ENCODE peak calls at places on chromosomes 5 and 9, in ten cellular contexts. B is right lobe of liver, G is NB4, J is sigmoid colon, Q is GM12892, Y is transverse colon, M is endothelial cell of umbilical vein, D is tibial nerve, O is esophagus squamous epithelium, Z is IMR-90. W is an unnamed sample.

GRCh38 chr5:19555876-19556275 is 432.1 kb downstream of the CDH18 start:
- DNase-seq in B (no peak), G (no peak), J (no peak), Q (no peak), Y (no peak), M (no peak), D (no peak), O (no peak), Z (no peak), W (no peak)

GRCh38 chr5:75053286-75054109 is 1.1 kb upstream of the GCNT4 start:
- DNase-seq in B (peak), G (peak), J (peak), Q (peak), Y (peak), M (peak), D (no peak), O (no peak), Z (peak), W (peak)

GRCh38 chr9:33210006-33210715 is 29.8 kb upstream of the SPINK4 start:
- DNase-seq in B (peak), G (no peak), J (peak), Q (no peak), Y (no peak), M (no peak), D (no peak), O (no peak), Z (no peak), W (no peak)

GRCh38 chr9:23123048-23123632 is 676.5 kb downstream of the DMRTA1 start:
- DNase-seq in B (no peak), G (peak), J (no peak), Q (no peak), Y (peak), M (peak), D (no peak), O (no peak), Z (peak), W (peak)

GRCh38 chr5:82922086-82922734 is 155.0 kb downstream of the TMEM167A start:
- DNase-seq in B (no peak), G (no peak), J (no peak), Q (no peak), Y (no peak), M (no peak), D (no peak), O (no peak), Z (no peak), W (no peak)

GRCh38 chr5:143023447-143024096 is 253.4 kb downstream of the ARHGAP26 start:
- DNase-seq in B (no peak), G (no peak), J (peak), Q (no peak), Y (peak), M (no peak), D (no peak), O (no peak), Z (peak), W (no peak)

GRCh38 chr5:126186210-126186609 is 237.0 kb upstream of the GRAMD2B start:
- DNase-seq in B (no peak), G (no peak), J (no peak), Q (no peak), Y (no peak), M (no peak), D (no peak), O (no peak), Z (no peak), W (no peak)

GRCh38 chr5:103216137-103216536 is 42.4 kb upstream of the MACIR start:
- DNase-seq in B (no peak), G (no peak), J (no peak), Q (no peak), Y (no peak), M (peak), D (no peak), O (no peak), Z (peak), W (no peak)

GRCh38 chr5:1345876-1346626 is 1.2 kb upstream of the CLPTM1L start:
- DNase-seq in B (no peak), G (no peak), J (no peak), Q (no peak), Y (no peak), M (no peak), D (no peak), O (no peak), Z (no peak), W (no peak)
- TF ChIP-seq POLR2A in B (no peak), G (no peak), J (no peak), Q (no peak), Y (no peak), M (no peak), D (no peak), O (no peak), Z (no peak), W (no peak)

GRCh38 chr9:127588740-127589506 is 23.2 kb upstream of the STXBP1 start:
- DNase-seq in B (no peak), G (no peak), J (no peak), Q (no peak), Y (no peak), M (peak), D (no peak), O (no peak), Z (no peak), W (no peak)

GRCh38 chr9:127586096-127586495 is 26.0 kb upstream of the STXBP1 start:
- DNase-seq in B (no peak), G (no peak), J (no peak), Q (no peak), Y (no peak), M (no peak), D (no peak), O (no peak), Z (no peak), W (no peak)

GRCh38 chr9:127585161-127585750 is 26.8 kb upstream of the STXBP1 start:
- DNase-seq in B (no peak), G (no peak), J (no peak), Q (no peak), Y (no peak), M (no peak), D (no peak), O (no peak), Z (no peak), W (no peak)

GRCh38 chr9:127587966-127588365 is 24.1 kb upstream of the STXBP1 start:
- DNase-seq in B (no peak), G (no peak), J (no peak), Q (no peak), Y (no peak), M (no peak), D (no peak), O (no peak), Z (no peak), W (no peak)

DNA sequence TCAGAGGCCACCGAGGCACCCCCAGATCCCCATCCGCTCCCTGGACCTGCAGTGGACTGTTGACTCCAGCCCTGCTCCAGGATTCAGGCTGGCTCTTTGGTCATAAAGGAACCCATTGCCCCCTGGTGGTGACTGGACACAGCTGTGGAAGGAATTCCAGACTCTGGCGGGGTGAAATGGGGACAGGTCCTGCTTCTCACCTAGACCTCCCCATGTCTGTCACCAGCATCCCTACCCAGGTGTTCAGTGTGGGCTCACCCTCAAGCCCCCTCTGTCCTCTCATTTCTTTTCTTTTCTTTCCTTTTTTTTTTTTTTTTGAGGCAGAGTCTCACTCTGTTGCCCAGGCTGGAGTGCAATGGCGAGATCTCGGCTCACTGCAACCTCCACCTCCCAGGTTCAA is 25.5 kb upstream of the STXBP1 start:
- DNase-seq in B (peak), G (peak), J (peak), Q (peak), Y (peak), M (peak), D (peak), O (no peak), Z (peak), W (peak)
- TF ChIP-seq POLR2A in B (no peak), G (no peak), J (no peak), Q (no peak), Y (no peak), M (no peak), D (no peak), O (no peak), Z (no peak), W (no peak)

GRCh38 chr9:128702949-128703615 is 779 bp downstream of the PKN3 start:
- DNase-seq in B (peak), G (no peak), J (peak), Q (peak), Y (no peak), M (peak), D (no peak), O (no peak), Z (no peak), W (peak)
- TF ChIP-seq POLR2A in B (no peak), G (no peak), J (no peak), Q (no peak), Y (no peak), M (no peak), D (no peak), O (no peak), Z (no peak), W (no peak)

DNA sequence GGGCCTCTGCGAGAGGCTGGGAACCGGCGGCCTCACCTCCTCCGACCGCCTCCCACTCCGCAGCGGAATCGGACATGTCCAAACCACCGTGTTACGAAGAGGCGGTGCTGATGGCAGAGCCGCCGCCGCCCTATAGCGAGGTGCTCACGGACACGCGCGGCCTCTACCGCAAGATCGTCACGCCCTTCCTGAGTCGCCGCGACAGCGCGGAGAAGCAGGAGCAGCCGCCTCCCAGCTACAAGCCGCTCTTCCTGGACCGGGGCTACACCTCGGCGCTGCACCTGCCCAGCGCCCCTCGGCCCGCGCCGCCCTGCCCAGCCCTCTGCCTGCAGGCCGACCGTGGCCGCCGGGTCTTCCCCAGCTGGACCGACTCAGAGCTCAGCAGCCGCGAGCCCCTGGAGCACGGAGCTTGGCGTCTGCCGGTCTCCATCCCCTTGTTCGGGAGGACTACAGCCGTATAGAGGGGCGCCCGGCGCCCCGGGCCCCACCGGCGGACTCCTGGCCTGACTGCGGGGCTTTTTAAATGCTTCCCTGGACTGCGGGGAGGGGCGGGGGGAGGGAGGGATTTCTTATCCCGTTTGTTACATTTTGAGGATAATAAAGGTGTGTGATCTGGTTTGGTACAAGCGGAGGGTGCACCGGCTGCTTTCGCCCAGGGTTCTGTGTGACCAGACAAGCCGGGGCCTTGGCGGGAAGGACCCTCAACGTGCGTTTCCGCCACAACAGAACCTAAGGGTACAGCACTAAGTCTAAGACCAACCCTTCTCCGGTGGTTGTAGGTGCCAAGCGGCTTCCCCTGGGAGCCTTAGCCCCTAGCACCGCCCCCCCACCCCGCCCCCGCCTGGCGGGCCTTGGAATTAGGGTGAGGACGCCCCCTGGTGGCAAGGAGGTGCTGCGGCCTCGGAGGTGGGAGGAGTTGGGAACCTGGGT is 9.3 kb downstream of the PRR7 start:
- DNase-seq in B (peak), G (peak), J (peak), Q (peak), Y (peak), M (peak), D (peak), O (peak), Z (peak), W (peak)
- TF ChIP-seq POLR2A in B (no peak), G (no peak), J (no peak), Q (peak), Y (no peak), M (peak), D (no peak), O (no peak), Z (no peak), W (no peak)

GRCh38 chr9:124776952-124777645 is at the start of gene OLFML2A:
- DNase-seq in B (peak), G (peak), J (peak), Q (no peak), Y (peak), M (no peak), D (no peak), O (no peak), Z (no peak), W (peak)
- TF ChIP-seq POLR2A in B (no peak), G (no peak), J (no peak), Q (no peak), Y (no peak), M (no peak), D (no peak), O (no peak), Z (no peak), W (no peak)